ENCODE peak calls at places on chromosomes 2 and 18, in five cellular contexts. A is EL, F is NCI-H2029 treated with DMSO at 0.1 percent for 48 hours, X is heart left ventricle, D is SK-N-SH. Y is an unnamed sample.

GRCh38 chr2:14016289-14016955 is 616.1 kb upstream of the LRATD1 start:
- DNase-seq in D (peak), F (peak), A (no peak), X (no peak), Y (no peak)

GRCh38 chr18:58125183-58125582 is 81.2 kb downstream of the NEDD4L start:
- DNase-seq in A (no peak), X (no peak), D (no peak), F (no peak), Y (no peak)

GRCh38 chr2:11822746-11823411 is 76.4 kb downstream of the LPIN1 start:
- DNase-seq in D (no peak), X (peak), A (no peak), F (peak), Y (no peak)

GRCh38 chr18:13418013-13418710 is 199.6 kb downstream of the LDLRAD4 start:
- DNase-seq in A (no peak), X (no peak), F (peak), D (no peak), Y (no peak)

GRCh38 chr2:66547113-66547512 is 112.2 kb downstream of the MEIS1 start:
- DNase-seq in A (no peak), D (no peak), F (no peak), X (no peak), Y (no peak)

GRCh38 chr18:12376034-12376717 is 851 bp downstream of the AFG3L2 start:
- DNase-seq in F (peak), A (peak), D (peak), X (peak), Y (no peak)

GRCh38 chr2:234137400-234138014 is 87.0 kb downstream of the SPP2 start:
- DNase-seq in F (no peak), X (no peak), D (no peak), A (peak), Y (no peak)

GRCh38 chr2:119638891-119639539 is 40.0 kb upstream of the TMEM177 start:
- DNase-seq in D (no peak), A (peak), X (no peak), F (no peak), Y (no peak)

GRCh38 chr18:57595347-57595746 is 8.8 kb upstream of the FECH start:
- DNase-seq in X (no peak), D (no peak), A (no peak), F (no peak), Y (no peak)

GRCh38 chr2:175168564-175168945 is 552 bp upstream of the ATF2 start:
- DNase-seq in F (no peak), D (no peak), A (no peak), X (no peak), Y (no peak)

GRCh38 chr2:127546797-127547196 is 11.3 kb downstream of the MYO7B start:
- DNase-seq in D (no peak), A (no peak), F (no peak), X (no peak), Y (no peak)

GRCh38 chr2:41735006-41735405 is 312.8 kb upstream of the PKDCC start:
- DNase-seq in A (no peak), X (no peak), D (no peak), F (no peak), Y (no peak)

GRCh38 chr2:61733563-61733962 is 120.3 kb downstream of the FAM161A start:
- DNase-seq in X (no peak), F (no peak), A (peak), D (no peak), Y (no peak)

GRCh38 chr2:237482485-237482884 is 4.6 kb upstream of the MLPH start:
- DNase-seq in X (peak), D (peak), F (peak), A (no peak), Y (no peak)

GRCh38 chr2:6880200-6880733 is 2.7 kb downstream of the RSAD2 start:
- DNase-seq in D (no peak), A (peak), X (no peak), F (no peak), Y (no peak)

GRCh38 chr18:51614967-51615571 is 417.6 kb upstream of the MEX3C start:
- DNase-seq in A (no peak), F (no peak), D (no peak), X (no peak), Y (no peak)

GRCh38 chr2:165469417-165469816 is at the start of gene CSRNP3:
- DNase-seq in X (peak), D (peak), A (peak), F (peak), Y (peak)

GRCh38 chr2:223993634-223994232 is 36.5 kb downstream of the MRPL44 start:
- DNase-seq in F (peak), D (peak), X (peak), A (peak), Y (peak)

GRCh38 chr18:6601241-6601640 is 128.3 kb upstream of the ARHGAP28 start:
- DNase-seq in F (no peak), A (peak), X (no peak), D (no peak), Y (no peak)

GRCh38 chr18:10524507-10525425 is 1.1 kb upstream of the NAPG start:
- DNase-seq in D (no peak), A (peak), F (no peak), X (no peak), Y (no peak)

GRCh38 chr2:65662654-65663432 is 230.4 kb upstream of the SPRED2 start:
- DNase-seq in A (peak), D (no peak), X (no peak), F (no peak), Y (peak)

Y was measured in cerebellum.